ENCODE peak calls at places on chromosomes 4 and X, in five cellular contexts. C is activated naive CD8-positive, alpha-beta T cell treated with anti-CD3 and anti-CD28 coated beads, Interleukin-2, amount 50 U/mL, for 24 hours; H is Kasumi-1; S is GM23248; L is left ventricle myocardium superior. Y is an unnamed sample.

GRCh38 chr4:119570401-119570800 is 58.2 kb downstream of the PDE5A start:
- DNase-seq in L (no peak), S (peak), C (no peak), H (no peak), Y (no peak)

GRCh38 chrX:47662144-47662657 is 3.2 kb upstream of the UXT start:
- DNase-seq in H (peak), L (no peak), S (peak), C (peak), Y (peak)

GRCh38 chr4:125283702-125284279 is 31.0 kb upstream of the FAT4 start:
- DNase-seq in S (peak), L (no peak), C (no peak), H (peak), Y (peak)

GRCh38 chrX:151970661-151971060 is 3.8 kb downstream of the GABRE start:
- DNase-seq in S (peak), C (no peak), L (peak), H (no peak), Y (peak)

GRCh38 chrX:68571292-68572256 is 72.7 kb downstream of the YIPF6 start:
- DNase-seq in C (no peak), S (peak), L (no peak), H (peak), Y (peak)

GRCh38 chr4:8035371-8035780 is 95.7 kb upstream of the AFAP1 start:
- DNase-seq in L (no peak), S (no peak), C (peak), H (peak), Y (peak)

GRCh38 chrX:45172890-45173289 is 27.8 kb downstream of the DIPK2B start:
- DNase-seq in L (no peak), H (no peak), C (no peak), S (peak), Y (peak)

GRCh38 chr4:20127626-20128025 is 124.1 kb upstream of the SLIT2 start:
- DNase-seq in S (peak), L (no peak), C (no peak), H (no peak), Y (no peak)

GRCh38 chr4:103853627-103854026 is 133.8 kb upstream of the TACR3 start:
- DNase-seq in H (no peak), L (no peak), C (no peak), S (peak), Y (no peak)

GRCh38 chr4:37780444-37781133 is 45.9 kb upstream of the PGM2 start:
- DNase-seq in H (peak), L (peak), C (no peak), S (peak), Y (peak)

GRCh38 chr4:86838141-86838540 is 11.0 kb downstream of the SLC10A6 start:
- DNase-seq in S (no peak), H (no peak), C (no peak), L (no peak), Y (no peak)

GRCh38 chrX:151679798-151680427 is 15.3 kb upstream of the PRRG3 start:
- DNase-seq in H (no peak), C (no peak), S (no peak), L (no peak), Y (no peak)

GRCh38 chrX:70998402-70999027 is 67.6 kb upstream of the SLC7A3 start:
- DNase-seq in C (peak), H (peak), L (no peak), S (peak), Y (peak)

GRCh38 chrX:96703379-96703778 is 18.7 kb downstream of the DIAPH2 start:
- DNase-seq in S (no peak), L (no peak), H (no peak), C (no peak), Y (no peak)

GRCh38 chrX:27555514-27555913 is 34.6 kb upstream of the DCAF8L2 start:
- DNase-seq in L (no peak), C (no peak), S (peak), H (peak), Y (peak)

Y was measured in NB4.